ENCODE peak calls at places on chromosomes 13 and 19, in six cellular contexts. E is MG63; M is left kidney; D is LoVo; A is NCI-H146; V is activated CD4-positive, alpha-beta T cell treated with anti-CD3 and anti-CD28 coated beads for 1 hour. F is an unnamed sample.

GRCh38 chr13:46754812-46755211 is 42.1 kb downstream of the ESD start:
- DNase-seq in E (no peak), M (no peak), V (no peak), A (no peak), D (no peak), F (no peak)

GRCh38 chr13:33026489-33027152 is 10.4 kb downstream of the KL start:
- DNase-seq in D (no peak), V (no peak), A (no peak), E (no peak), M (no peak), F (no peak)

GRCh38 chr19:41226053-41226873 is 7.2 kb downstream of the AXL start:
- DNase-seq in M (peak), V (peak), D (peak), A (no peak), E (peak), F (peak)

GRCh38 chr19:15869109-15869555 is 28.7 kb downstream of the CYP4F2 start:
- DNase-seq in D (peak), V (peak), E (peak), M (peak), A (no peak), F (no peak)

GRCh38 chr19:43662487-43662886 is 7.5 kb downstream of the PLAUR start:
- DNase-seq in A (peak), D (no peak), E (no peak), V (no peak), M (peak), F (no peak)

GRCh38 chr19:14073232-14073924 is 792 bp downstream of the MISP3 start:
- DNase-seq in A (peak), V (peak), D (peak), M (peak), E (peak), F (peak)

GRCh38 chr13:109211616-109212015 is 574.8 kb downstream of the IRS2 start:
- DNase-seq in A (no peak), M (peak), D (no peak), E (peak), V (no peak), F (no peak)

GRCh38 chr19:44571830-44572661 is 41.3 kb upstream of the IGSF23 start:
- DNase-seq in D (no peak), V (no peak), A (no peak), E (no peak), M (no peak), F (no peak)

GRCh38 chr19:3699741-3700241 is 477 bp downstream of the PIP5K1C start:
- DNase-seq in D (no peak), M (peak), V (no peak), E (no peak), A (no peak), F (no peak)

GRCh38 chr19:48539503-48540096 is 12.4 kb upstream of the SULT2B1 start:
- DNase-seq in M (no peak), A (peak), V (no peak), D (peak), E (peak), F (no peak)

GRCh38 chr13:59906413-59907027 is 257.2 kb downstream of the DIAPH3 start:
- DNase-seq in V (no peak), E (no peak), M (peak), D (peak), A (peak), F (no peak)

GRCh38 chr13:33676700-33677048 is 141.3 kb upstream of the RFC3 start:
- DNase-seq in D (peak), E (peak), A (peak), V (no peak), M (peak), F (no peak)

GRCh38 chr19:42074513-42075363 is 1.2 kb upstream of the ZNF574 start:
- DNase-seq in A (peak), E (peak), M (peak), V (peak), D (peak), F (no peak)

GRCh38 chr13:19586904-19587634 is 25.7 kb upstream of the TPTE2 start:
- DNase-seq in D (no peak), A (peak), V (peak), E (no peak), M (peak), F (peak)

GRCh38 chr19:38019427-38019724 is 112.4 kb downstream of the SIPA1L3 start:
- DNase-seq in V (no peak), A (no peak), M (no peak), E (no peak), D (no peak), F (no peak)

GRCh38 chr19:51691122-51692064 is 1.7 kb upstream of the SPACA6 start:
- DNase-seq in V (no peak), E (no peak), A (no peak), M (peak), D (no peak), F (no peak)